ENCODE peak calls at places on chromosomes 4 and X, in eight cellular contexts. P, K, O, L, Y, D, V and J are unnamed samples.

GRCh38 chr4:80074651-80075050 is 1.6 kb upstream of the ANTXR2 start:
- DNase-seq in P (no peak), K (no peak), O (no peak), L (no peak), Y (no peak), D (no peak), V (no peak), J (no peak)

GRCh38 chr4:173450281-173450680 is 51.4 kb upstream of the SCRG1 start:
- DNase-seq in P (no peak), K (no peak), O (no peak), L (no peak), Y (peak; percentile 9), D (no peak), V (no peak), J (no peak)

GRCh38 chr4:143207555-143207954 is 22.8 kb downstream of the USP38 start:
- DNase-seq in P (no peak), K (no peak), O (no peak), L (no peak), Y (peak; percentile 50), D (no peak), V (no peak), J (no peak)

GRCh38 chrX:107713205-107714195 is 62.1 kb downstream of the TSC22D3 start:
- DNase-seq in P (peak; percentile 50), K (peak; percentile 19), O (peak; percentile 44), L (no peak), Y (no peak), D (no peak), V (no peak), J (peak; percentile 7)

GRCh38 chr4:6420972-6421371 is 51.4 kb downstream of the PPP2R2C start:
- DNase-seq in P (no peak), K (no peak), O (no peak), L (no peak), Y (no peak), D (no peak), V (no peak), J (no peak)

GRCh38 chr4:145525291-145525740 is 43.7 kb downstream of the SMAD1 start:
- DNase-seq in P (no peak), K (no peak), O (no peak), L (no peak), Y (peak; percentile 61), D (no peak), V (no peak), J (no peak)

GRCh38 chr4:142845293-142846070 is 619 bp downstream of the INPP4B start:
- DNase-seq in P (peak; percentile 61), K (peak; percentile 13), O (peak; percentile 17), L (no peak), Y (no peak), D (peak; percentile 24), V (no peak), J (peak; percentile 53)

GRCh38 chr4:109873791-109874514 is 26.0 kb downstream of the LRIT3 start:
- DNase-seq in P (no peak), K (no peak), O (no peak), L (no peak), Y (peak; percentile 2), D (peak; percentile 39), V (no peak), J (no peak)

GRCh38 chr4:112968456-112969159 is 80.8 kb upstream of the ANK2 start:
- DNase-seq in P (no peak), K (no peak), O (no peak), L (no peak), Y (peak; percentile 5), D (no peak), V (no peak), J (no peak)

GRCh38 chr4:164779811-164780216 is 25.9 kb downstream of the SMIM31 start:
- DNase-seq in P (no peak), K (no peak), O (no peak), L (no peak), Y (peak; percentile 31), D (peak; percentile 41), V (peak; percentile 10), J (no peak)

GRCh38 chrX:13659057-13659456 is 6.1 kb downstream of the TCEANC start:
- DNase-seq in P (no peak), K (no peak), O (no peak), L (no peak), Y (peak; percentile 76), D (no peak), V (no peak), J (no peak)

GRCh38 chr4:185709802-185710486 is 102.0 kb downstream of the SORBS2 start:
- DNase-seq in P (no peak), K (no peak), O (no peak), L (no peak), Y (no peak), D (no peak), V (no peak), J (no peak)

GRCh38 chr4:52833941-52834525 is 28.1 kb upstream of the RASL11B start:
- DNase-seq in P (no peak), K (no peak), O (no peak), L (no peak), Y (peak; percentile 25), D (no peak), V (no peak), J (no peak)

GRCh38 chrX:124347242-124347641 is 879 bp downstream of the SH2D1A start:
- DNase-seq in P (no peak), K (no peak), O (no peak), L (no peak), Y (no peak), D (no peak), V (no peak), J (no peak)

GRCh38 chrX:121231566-121232358 is 184.4 kb downstream of the GLUD2 start:
- DNase-seq in P (no peak), K (no peak), O (no peak), L (no peak), Y (no peak), D (no peak), V (no peak), J (no peak)

GRCh38 chr4:183098080-183098722 is 856 bp upstream of the WWC2 start:
- DNase-seq in P (peak; percentile 81), K (peak; percentile 43), O (peak; percentile 57), L (peak; percentile 54), Y (peak; percentile 50), D (peak; percentile 63), V (no peak), J (peak; percentile 85)

GRCh38 chrX:7927259-7928167 is at the start of gene PNPLA4:
- DNase-seq in P (peak; percentile 93), K (peak; percentile 93), O (peak; percentile 71), L (peak; percentile 85), Y (peak; percentile 64), D (peak; percentile 93), V (peak; percentile 49), J (peak; percentile 87)

GRCh38 chr4:177108708-177109107 is 201.0 kb upstream of the NEIL3 start:
- DNase-seq in P (no peak), K (no peak), O (no peak), L (no peak), Y (peak; percentile 68), D (no peak), V (no peak), J (no peak)

GRCh38 chr4:80365928-80366327 is 30.4 kb downstream of the CFAP299 start:
- DNase-seq in P (peak; percentile 46), K (peak; percentile 60), O (no peak), L (peak; percentile 63), Y (peak; percentile 76), D (peak; percentile 59), V (no peak), J (no peak)

GRCh38 chr4:57051100-57051499 is 59.1 kb downstream of the IGFBP7 start:
- DNase-seq in P (no peak), K (no peak), O (no peak), L (no peak), Y (peak; percentile 24), D (no peak), V (no peak), J (no peak)

GRCh38 chr4:110629780-110630500 is 7.1 kb upstream of the PITX2 start:
- DNase-seq in P (no peak), K (no peak), O (no peak), L (no peak), Y (no peak), D (no peak), V (no peak), J (no peak)

GRCh38 chrX:38798956-38799355 is 2.3 kb upstream of the MID1IP1 start:
- DNase-seq in P (no peak), K (no peak), O (no peak), L (no peak), Y (peak; percentile 72), D (no peak), V (no peak), J (no peak)

DNA sequence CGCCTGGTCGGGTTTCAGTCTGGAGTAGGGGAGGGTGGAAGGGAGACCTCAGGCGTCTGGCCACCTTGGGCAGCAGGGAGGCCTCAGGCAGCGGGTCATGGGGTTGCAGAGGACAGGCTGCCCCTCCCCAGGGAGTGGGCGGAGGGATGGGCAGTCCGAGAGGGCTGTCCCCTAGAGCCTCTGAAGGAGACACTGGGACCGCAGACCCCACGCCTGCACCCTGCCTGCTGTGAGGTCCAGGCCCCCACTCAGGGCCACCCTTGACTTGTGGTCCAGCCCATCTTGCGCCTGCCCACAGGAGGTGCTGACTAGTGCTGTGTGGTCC is 16.5 kb downstream of the FGFRL1 start:
- DNase-seq in P (no peak), K (no peak), O (no peak), L (no peak), Y (no peak), D (no peak), V (no peak), J (no peak)
- TF ChIP-seq POLR2A in P (no peak), K (no peak), O (no peak), L (no peak), Y (no peak), D (no peak), V (no peak), J (no peak)

DNA sequence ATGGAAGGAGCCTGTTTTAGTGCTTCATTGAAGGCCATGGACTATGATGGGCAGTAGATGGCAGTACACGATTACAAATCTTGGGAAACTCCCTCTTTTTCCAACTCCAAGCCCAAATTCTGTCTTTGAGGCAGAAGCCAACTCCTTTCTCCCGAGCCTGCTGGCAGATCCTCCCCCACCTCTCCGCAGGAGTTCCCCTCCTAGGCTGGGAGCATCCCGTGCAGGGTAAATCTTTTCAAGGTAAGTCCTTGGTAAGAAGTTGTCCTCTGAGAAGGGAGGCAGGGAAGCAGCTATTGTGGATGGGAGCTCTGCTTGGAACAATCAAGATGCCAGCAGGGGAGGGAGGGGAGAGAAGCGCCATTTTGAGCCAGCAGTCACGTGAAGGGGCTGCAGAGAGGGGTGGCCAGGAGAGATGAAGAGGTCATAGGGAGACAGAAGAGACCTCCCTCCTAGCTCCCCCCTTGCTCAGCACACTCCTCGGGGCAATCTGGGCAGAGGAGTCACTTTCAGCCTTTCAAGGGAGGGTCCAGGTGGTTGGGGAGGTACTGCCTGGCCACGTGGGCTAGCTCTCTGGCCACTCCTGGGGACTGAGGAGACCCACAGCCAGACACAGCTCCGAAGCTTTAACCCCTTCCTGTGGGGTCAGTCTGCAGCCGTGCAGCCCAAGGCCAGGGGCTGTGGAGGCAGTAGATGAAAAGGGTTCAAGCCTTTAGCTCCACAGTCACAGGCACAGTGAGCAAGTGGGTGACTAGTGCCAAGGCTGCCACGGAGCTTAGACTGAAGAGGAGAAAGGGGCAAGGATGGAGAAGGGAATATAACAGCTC is 9.6 kb downstream of the CC2D2A start:
- DNase-seq in P (peak; percentile 67), K (no peak), O (peak; percentile 59), L (peak; percentile 38), Y (peak; percentile 89), D (peak; percentile 51), V (peak; percentile 73), J (peak; percentile 34)
- TF ChIP-seq CTCF in P (peak; percentile 52), K (peak; percentile 40), O (peak; percentile 58), L (peak; percentile 30), Y (peak; percentile 88), D (peak; percentile 76), V (peak; percentile 68), J (peak; percentile 53)

GRCh38 chr4:14908635-14909034 is 93.6 kb upstream of the CPEB2 start:
- DNase-seq in P (no peak), K (no peak), O (no peak), L (no peak), Y (peak; percentile 33), D (no peak), V (no peak), J (no peak)
- H3K9me3 ChIP-seq in P (no peaks in the 10 kb centered on the region), K (no peaks in the 10 kb centered on the region), O (no peaks in the 10 kb centered on the region), L (no peaks in the 10 kb centered on the region), Y (no peaks in the 10 kb centered on the region), D (no peaks in the 10 kb centered on the region), V (no peaks in the 10 kb centered on the region), J (no peaks in the 10 kb centered on the region)

GRCh38 chr4:44235897-44236296 is 212.7 kb downstream of the KCTD8 start:
- DNase-seq in P (no peak), K (no peak), O (no peak), L (no peak), Y (no peak), D (no peak), V (no peak), J (no peak)
- TF ChIP-seq POLR2A in P (no peak), K (no peak), O (no peak), L (no peak), Y (no peak), D (no peak), V (no peak), J (no peak)